ENCODE peak calls at places on chromosomes 13 and 19, in seven cellular contexts. One of them, this sample, is unnamed.

GRCh38 chr13:80237646-80238045 is 103.3 kb downstream of the SPRY2 start:
- DNase-seq in dorsolateral prefrontal cortex: no peak
- DNase-seq in tibial artery: no peak
- DNase-seq in effector CD8-positive, alpha-beta T cell: no peak
- DNase-seq in GM04504: peak; percentile 22
- DNase-seq in activated T-helper 9 cell treated with anti-CD3 and anti-CD28 coated beads, Interleukin-2, amount 50 U/mL, for 16 hours: no peak
- DNase-seq in cardiac muscle cell: no peak
- DNase-seq in this sample: no peak

GRCh38 chr19:12847159-12848139 is 9.1 kb downstream of the MAST1 start:
- DNase-seq in dorsolateral prefrontal cortex: peak; percentile 73
- DNase-seq in tibial artery: peak; percentile 73
- DNase-seq in effector CD8-positive, alpha-beta T cell: peak; percentile 79
- DNase-seq in GM04504: peak; percentile 51
- DNase-seq in activated T-helper 9 cell treated with anti-CD3 and anti-CD28 coated beads, Interleukin-2, amount 50 U/mL, for 16 hours: peak; percentile 78
- DNase-seq in cardiac muscle cell: peak; percentile 86
- DNase-seq in this sample: peak; percentile 83

GRCh38 chr13:23558675-23559536 is 11.3 kb upstream of the TNFRSF19 start:
- DNase-seq in dorsolateral prefrontal cortex: no peak
- DNase-seq in tibial artery: peak; percentile 52
- DNase-seq in effector CD8-positive, alpha-beta T cell: no peak
- DNase-seq in GM04504: peak; percentile 73
- DNase-seq in activated T-helper 9 cell treated with anti-CD3 and anti-CD28 coated beads, Interleukin-2, amount 50 U/mL, for 16 hours: peak; percentile 3
- DNase-seq in cardiac muscle cell: peak; percentile 40
- DNase-seq in this sample: no peak

GRCh38 chr13:110913322-110913721 is 1.5 kb downstream of the ANKRD10 start:
- DNase-seq in dorsolateral prefrontal cortex: no peak
- DNase-seq in tibial artery: no peak
- DNase-seq in effector CD8-positive, alpha-beta T cell: no peak
- DNase-seq in GM04504: no peak
- DNase-seq in activated T-helper 9 cell treated with anti-CD3 and anti-CD28 coated beads, Interleukin-2, amount 50 U/mL, for 16 hours: no peak
- DNase-seq in cardiac muscle cell: peak; percentile 18
- DNase-seq in this sample: peak; percentile 66

GRCh38 chr19:47093254-47093653 is 20.3 kb downstream of the ZC3H4 start:
- DNase-seq in dorsolateral prefrontal cortex: no peak
- DNase-seq in tibial artery: no peak
- DNase-seq in effector CD8-positive, alpha-beta T cell: no peak
- DNase-seq in GM04504: no peak
- DNase-seq in activated T-helper 9 cell treated with anti-CD3 and anti-CD28 coated beads, Interleukin-2, amount 50 U/mL, for 16 hours: no peak
- DNase-seq in cardiac muscle cell: no peak
- DNase-seq in this sample: no peak

GRCh38 chr19:44648536-44649370 is 5.0 kb downstream of the PVR start:
- DNase-seq in dorsolateral prefrontal cortex: no peak
- DNase-seq in tibial artery: no peak
- DNase-seq in effector CD8-positive, alpha-beta T cell: no peak
- DNase-seq in GM04504: peak; percentile 73
- DNase-seq in activated T-helper 9 cell treated with anti-CD3 and anti-CD28 coated beads, Interleukin-2, amount 50 U/mL, for 16 hours: no peak
- DNase-seq in cardiac muscle cell: no peak
- DNase-seq in this sample: no peak

GRCh38 chr13:35771898-35772297 is 295.4 kb upstream of the MAB21L1 start:
- DNase-seq in dorsolateral prefrontal cortex: no peak
- DNase-seq in tibial artery: no peak
- DNase-seq in effector CD8-positive, alpha-beta T cell: no peak
- DNase-seq in GM04504: peak; percentile 71
- DNase-seq in activated T-helper 9 cell treated with anti-CD3 and anti-CD28 coated beads, Interleukin-2, amount 50 U/mL, for 16 hours: no peak
- DNase-seq in cardiac muscle cell: no peak
- DNase-seq in this sample: no peak

GRCh38 chr19:4140237-4140711 is 13.2 kb upstream of the CREB3L3 start:
- DNase-seq in dorsolateral prefrontal cortex: no peak
- DNase-seq in tibial artery: no peak
- DNase-seq in effector CD8-positive, alpha-beta T cell: no peak
- DNase-seq in GM04504: no peak
- DNase-seq in activated T-helper 9 cell treated with anti-CD3 and anti-CD28 coated beads, Interleukin-2, amount 50 U/mL, for 16 hours: no peak
- DNase-seq in cardiac muscle cell: peak; percentile 79
- DNase-seq in this sample: peak; percentile 77

GRCh38 chr13:96214804-96215445 is 125.0 kb downstream of the HS6ST3 start:
- DNase-seq in dorsolateral prefrontal cortex: no peak
- DNase-seq in tibial artery: no peak
- DNase-seq in effector CD8-positive, alpha-beta T cell: no peak
- DNase-seq in GM04504: no peak
- DNase-seq in activated T-helper 9 cell treated with anti-CD3 and anti-CD28 coated beads, Interleukin-2, amount 50 U/mL, for 16 hours: no peak
- DNase-seq in cardiac muscle cell: no peak
- DNase-seq in this sample: no peak

GRCh38 chr19:13050274-13050673 is 52.4 kb downstream of the LYL1 start:
- DNase-seq in dorsolateral prefrontal cortex: no peak
- DNase-seq in tibial artery: no peak
- DNase-seq in effector CD8-positive, alpha-beta T cell: no peak
- DNase-seq in GM04504: no peak
- DNase-seq in activated T-helper 9 cell treated with anti-CD3 and anti-CD28 coated beads, Interleukin-2, amount 50 U/mL, for 16 hours: no peak
- DNase-seq in cardiac muscle cell: no peak
- DNase-seq in this sample: no peak

GRCh38 chr19:44623080-44623479 is 9.7 kb downstream of the IGSF23 start:
- DNase-seq in dorsolateral prefrontal cortex: no peak
- DNase-seq in tibial artery: peak; percentile 32
- DNase-seq in effector CD8-positive, alpha-beta T cell: no peak
- DNase-seq in GM04504: peak; percentile 61
- DNase-seq in activated T-helper 9 cell treated with anti-CD3 and anti-CD28 coated beads, Interleukin-2, amount 50 U/mL, for 16 hours: no peak
- DNase-seq in cardiac muscle cell: no peak
- DNase-seq in this sample: no peak